ENCODE peak calls at places on chromosome 15, in four cellular contexts. G is esophagus squamous epithelium, T is HL-60, S is HCT116. F is an unnamed sample.

GRCh38 chr15:88890495-88890894 is 4.8 kb downstream of the HAPLN3 start:
- DNase-seq in G (no peak), T (no peak), S (no peak), F (no peak)

GRCh38 chr15:63203451-63204090 is 14.2 kb downstream of the RAB8B start:
- DNase-seq in T (peak), G (no peak), S (no peak), F (no peak)

GRCh38 chr15:65334586-65335231 is 30.2 kb downstream of the RNU5B-1 start:
- DNase-seq in T (no peak), S (no peak), G (no peak), F (no peak)

GRCh38 chr15:87672309-87672897 is 584.1 kb downstream of the NTRK3 start:
- DNase-seq in G (no peak), T (no peak), S (no peak), F (no peak)

GRCh38 chr15:36332301-36332700 is 247.1 kb upstream of the CDIN1 start:
- DNase-seq in S (no peak), G (no peak), T (no peak), F (no peak)

GRCh38 chr15:20340931-20341661 is 200.5 kb downstream of the GOLGA6L6 start:
- DNase-seq in T (no peak), S (no peak), G (no peak), F (peak)

GRCh38 chr15:41115088-41115651 is 910 bp downstream of the INO80 start:
- DNase-seq in T (peak), G (no peak), S (peak), F (no peak)

GRCh38 chr15:98506172-98506571 is 142.2 kb upstream of the IGF1R start:
- DNase-seq in S (no peak), G (no peak), T (no peak), F (no peak)

GRCh38 chr15:77032647-77033416 is 37.9 kb downstream of the PSTPIP1 start:
- DNase-seq in S (no peak), G (no peak), T (no peak), F (peak)

GRCh38 chr15:54345301-54345700 is 367.1 kb downstream of the UNC13C start:
- DNase-seq in S (no peak), G (no peak), T (no peak), F (no peak)

GRCh38 chr15:60683156-60683555 is 204.2 kb upstream of the ICE2 start:
- DNase-seq in G (no peak), S (no peak), T (no peak), F (no peak)

GRCh38 chr15:78350058-78350457 is 9.9 kb downstream of the CRABP1 start:
- DNase-seq in T (no peak), S (no peak), G (no peak), F (no peak)

GRCh38 chr15:79644091-79644490 is 212.0 kb downstream of the MINAR1 start:
- DNase-seq in G (no peak), T (no peak), S (no peak), F (no peak)

GRCh38 chr15:61828008-61828407 is 232.2 kb downstream of the VPS13C start:
- DNase-seq in T (no peak), S (no peak), G (no peak), F (no peak)

GRCh38 chr15:62603757-62604156 is 438.7 kb upstream of the C2CD4B start:
- DNase-seq in T (no peak), G (no peak), S (no peak), F (no peak)

GRCh38 chr15:75928680-75929608 is 25.3 kb downstream of the FBXO22 start:
- DNase-seq in G (no peak), T (peak), S (peak), F (no peak)

GRCh38 chr15:100383302-100384107 is 41.7 kb upstream of the ADAMTS17 start:
- DNase-seq in G (no peak), S (peak), T (peak), F (peak)

GRCh38 chr15:44194397-44195150 is 497 bp downstream of the FRMD5 start:
- DNase-seq in T (no peak), G (no peak), S (no peak), F (peak)

GRCh38 chr15:101017041-101017754 is 98.0 kb downstream of the LRRK1 start:
- DNase-seq in G (no peak), T (no peak), S (no peak), F (no peak)

GRCh38 chr15:67025719-67026118 is 39.7 kb upstream of the SMAD3 start:
- DNase-seq in G (no peak), T (peak), S (no peak), F (peak)

GRCh38 chr15:77186518-77187095 is 115.7 kb upstream of the TSPAN3 start:
- DNase-seq in T (no peak), G (no peak), S (peak), F (no peak)

GRCh38 chr15:92069308-92070244 is 216.1 kb downstream of the SLCO3A1 start:
- DNase-seq in S (peak), T (peak), G (no peak), F (peak)

GRCh38 chr15:61682891-61683500 is 377.3 kb downstream of the VPS13C start:
- DNase-seq in G (no peak), T (no peak), S (no peak), F (no peak)

GRCh38 chr15:41881550-41881924 is 12.3 kb downstream of the SPTBN5 start:
- DNase-seq in T (no peak), S (no peak), G (no peak), F (peak)

GRCh38 chr15:66771351-66771650 is 69.3 kb downstream of the SMAD6 start:
- DNase-seq in S (no peak), G (no peak), T (no peak), F (no peak)

GRCh38 chr15:99090011-99090699 is 14.7 kb upstream of the SYNM start:
- DNase-seq in G (no peak), T (no peak), S (no peak), F (no peak)

GRCh38 chr15:40759961-40760360 is 3.9 kb upstream of the GCHFR start:
- DNase-seq in T (no peak), G (no peak), S (no peak), F (no peak)

GRCh38 chr15:28885630-28886430 is at the start of gene APBA2:
- DNase-seq in G (no peak), S (no peak), T (no peak), F (no peak)

DNA sequence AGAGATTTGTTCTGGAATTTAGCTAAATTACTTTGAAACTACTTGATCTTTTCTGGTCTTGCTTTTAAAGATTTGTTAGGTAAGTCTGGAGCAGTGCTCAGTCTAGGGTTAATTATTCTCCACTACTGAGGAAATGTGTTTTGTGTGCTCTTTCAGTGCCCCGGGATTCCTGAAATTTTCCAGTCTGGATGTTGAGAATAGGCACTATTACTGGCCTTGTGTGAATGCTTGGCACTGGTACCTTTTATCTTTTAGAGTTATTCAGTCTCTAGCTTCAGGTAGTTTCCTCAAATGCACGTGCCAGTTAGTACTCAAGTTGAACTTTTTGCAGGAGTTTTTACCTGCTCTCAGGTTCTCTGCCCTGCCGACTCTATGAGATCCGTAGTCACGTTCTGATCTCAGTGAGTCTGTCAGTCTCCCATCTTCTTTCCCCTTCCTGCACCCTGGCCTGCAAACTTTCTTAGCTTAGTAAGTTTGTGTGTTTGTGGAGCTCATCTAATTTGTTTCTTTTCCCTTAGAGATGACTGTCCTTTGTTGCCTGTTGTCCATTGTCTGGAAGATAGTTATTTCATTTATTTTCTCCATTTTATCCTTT is 39.5 kb downstream of the TCF12 start:
- DNase-seq in G (no peak), S (no peak), T (no peak), F (no peak)
- H3K27ac ChIP-seq in G (no peak), S (no peak), T (no peak), F (no peak)

GRCh38 chr15:71414778-71415177 is 299.5 kb downstream of the THSD4 start:
- DNase-seq in S (no peak), T (no peak), G (no peak), F (no peak)
- H3K27ac ChIP-seq in S (no peak), T (no peak), G (peak), F (no peak)

GRCh38 chr15:94743668-94744067 is 512.3 kb downstream of the MCTP2 start:
- DNase-seq in G (no peak), T (no peak), S (no peak), F (no peak)
- H3K27ac ChIP-seq in G (no peak), T (no peak), S (no peak), F (no peak)

GRCh38 chr15:85493258-85493657 is 112.9 kb downstream of the AKAP13 start:
- DNase-seq in T (no peak), S (no peak), G (no peak), F (no peak)
- H3K27ac ChIP-seq in T (no peak), S (no peak), G (no peak), F (no peak)

GRCh38 chr15:59303641-59304433 is 68.8 kb downstream of the MYO1E start:
- DNase-seq in G (no peak), S (no peak), T (no peak), F (no peak)

GRCh38 chr15:59303136-59303535 is 69.5 kb downstream of the MYO1E start:
- DNase-seq in T (no peak), G (no peak), S (no peak), F (no peak)

GRCh38 chr15:59300618-59301139 is 72.0 kb downstream of the MYO1E start:
- DNase-seq in G (no peak), T (no peak), S (no peak), F (no peak)

GRCh38 chr15:59299919-59300617 is 72.6 kb downstream of the MYO1E start:
- DNase-seq in G (peak), S (peak), T (peak), F (peak)

DNA sequence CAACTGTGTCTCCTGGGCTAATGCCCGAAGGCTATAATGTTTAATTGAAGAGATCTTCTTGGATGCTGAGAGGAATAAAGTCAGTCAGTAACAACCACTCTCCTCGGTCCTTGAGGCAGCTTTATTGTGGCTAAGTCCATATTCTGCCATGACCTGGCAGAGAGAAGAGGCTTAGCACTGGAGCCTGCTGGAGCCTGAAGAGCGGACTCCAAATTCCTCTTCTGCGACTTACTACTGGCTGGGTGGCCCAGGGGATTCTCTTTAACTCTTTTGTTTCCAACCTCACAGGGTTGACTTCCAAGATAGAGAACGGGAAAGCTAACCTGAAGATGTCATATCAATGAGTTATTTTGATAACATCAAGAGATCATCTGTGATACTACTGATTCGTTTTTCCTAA is 71.1 kb downstream of the MYO1E start:
- DNase-seq in G (no peak), T (no peak), S (no peak), F (no peak)
- H3K27ac ChIP-seq in G (no peak), T (no peak), S (no peak), F (no peak)

GRCh38 chr15:81264072-81264857 is 59.7 kb downstream of the STARD5 start:
- DNase-seq in S (no peak), T (no peak), G (no peak), F (no peak)
- H3K27ac ChIP-seq in S (no peak), T (no peak), G (no peak), F (no peak)

GRCh38 chr15:39281094-39281493 is 299.8 kb upstream of the THBS1 start:
- DNase-seq in S (no peak), T (no peak), G (no peak), F (no peak)
- H3K27ac ChIP-seq in S (no peak), T (no peak), G (no peak), F (no peak)

GRCh38 chr15:25825215-25825614 is 37.9 kb downstream of the ATP10A start:
- DNase-seq in T (no peak), S (no peak), G (no peak), F (no peak)

GRCh38 chr15:25832158-25832557 is 31.0 kb downstream of the ATP10A start:
- DNase-seq in G (no peak), S (no peak), T (no peak), F (no peak)

GRCh38 chr15:25829075-25829474 is 34.1 kb downstream of the ATP10A start:
- DNase-seq in G (no peak), T (no peak), S (no peak), F (no peak)

GRCh38 chr15:25830844-25831443 is 32.2 kb downstream of the ATP10A start:
- DNase-seq in T (no peak), G (no peak), S (no peak), F (no peak)
- H3K27ac ChIP-seq in T (no peak), G (peak), S (no peak), F (no peak)

DNA sequence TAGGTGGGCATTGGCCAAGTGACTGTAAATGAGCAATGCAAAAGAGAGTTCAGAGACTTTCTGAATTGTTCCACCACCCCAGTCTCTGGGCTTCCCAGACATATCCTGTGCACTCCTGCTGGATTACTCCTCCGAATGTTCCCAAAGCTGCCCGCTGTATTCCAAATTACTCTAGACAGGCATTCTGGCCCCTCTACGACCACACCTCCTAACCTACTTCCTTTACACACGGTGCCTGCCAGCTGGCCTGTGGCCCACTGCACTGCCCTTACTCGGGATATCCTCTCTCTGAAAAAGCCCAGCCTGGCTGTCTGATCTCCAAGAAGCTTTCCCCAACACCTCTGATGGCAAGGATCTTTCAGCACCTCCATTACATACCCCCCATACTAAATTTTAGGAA is 66.6 kb downstream of the DUT start:
- DNase-seq in G (no peak), T (no peak), S (no peak), F (no peak)
- H3K27ac ChIP-seq in G (peak), T (no peak), S (no peak), F (no peak)

GRCh38 chr15:68313501-68314390 is 36.2 kb downstream of the FEM1B start:
- DNase-seq in G (no peak), S (no peak), T (no peak), F (no peak)
- H3K27ac ChIP-seq in G (no peak), S (no peak), T (no peak), F (no peak)